ENCODE peak calls at places on chromosomes 12 and 14, in ten cellular contexts. G, Q, Z, C, D, A, I, Y, J and P are unnamed samples.

GRCh38 chr14:50030049-50030448 is 86.3 kb downstream of the VCPKMT start:
- DNase-seq in Z (no peak), C (no peak), G (no peak), A (no peak), D (no peak), J (no peak), I (no peak), Q (no peak), Y (no peak), P (no peak)

GRCh38 chr14:54087376-54087775 is 130.8 kb upstream of the BMP4 start:
- DNase-seq in J (no peak), Z (no peak), I (no peak), A (no peak), G (no peak), D (no peak), C (no peak), Q (no peak), Y (no peak), P (no peak)

GRCh38 chr12:88223519-88223918 is 81.4 kb downstream of the TMTC3 start:
- DNase-seq in A (no peak), Q (no peak), Z (no peak), C (no peak), Y (no peak), I (no peak), D (no peak), J (no peak), G (no peak), P (no peak)

GRCh38 chr14:30584058-30584630 is 25.2 kb downstream of the G2E3 start:
- DNase-seq in C (no peak), A (no peak), Z (no peak), J (no peak), D (no peak), I (no peak), G (no peak), Y (no peak), Q (no peak), P (no peak)

GRCh38 chr12:111412007-111412829 is 6.5 kb downstream of the SH2B3 start:
- DNase-seq in Z (no peak), C (no peak), I (no peak), G (no peak), A (peak), D (no peak), Y (no peak), Q (no peak), J (peak), P (peak)

GRCh38 chr12:51131745-51132521 is 41.0 kb downstream of the TFCP2 start:
- DNase-seq in I (no peak), A (no peak), G (no peak), D (no peak), Q (no peak), J (no peak), Z (no peak), C (no peak), Y (no peak), P (no peak)

GRCh38 chr12:53180931-53181645 is 363 bp upstream of the CSAD start:
- DNase-seq in Y (peak), D (no peak), J (peak), A (peak), Z (peak), C (no peak), I (peak), G (peak), Q (peak), P (peak)

GRCh38 chr14:55458800-55459577 is 18.6 kb upstream of the TBPL2 start:
- DNase-seq in G (no peak), Z (no peak), Q (no peak), C (no peak), Y (no peak), I (peak), J (peak), D (no peak), A (no peak), P (no peak)

GRCh38 chr12:77133566-77133965 is 68.2 kb upstream of the E2F7 start:
- DNase-seq in C (peak), G (peak), A (no peak), I (peak), J (peak), Y (peak), D (no peak), Q (peak), Z (peak), P (peak)

GRCh38 chr14:98259881-98260280 is 1012.1 kb downstream of the BCL11B start:
- DNase-seq in G (no peak), C (no peak), D (no peak), Z (no peak), Y (no peak), Q (no peak), I (no peak), A (no peak), J (no peak), P (no peak)

GRCh38 chr12:5230861-5231260 is 187.2 kb downstream of the KCNA5 start:
- DNase-seq in G (no peak), Y (no peak), A (no peak), Z (no peak), I (no peak), D (no peak), C (no peak), Q (no peak), J (no peak), P (no peak)

GRCh38 chr12:55823419-55823818 is 5.6 kb downstream of the ORMDL2 start:
- DNase-seq in D (no peak), G (no peak), Z (no peak), I (no peak), C (no peak), Q (no peak), J (no peak), Y (no peak), A (no peak), P (no peak)

GRCh38 chr12:54173906-54174471 is 14.8 kb downstream of the SMUG1 start:
- DNase-seq in J (no peak), I (no peak), D (no peak), A (no peak), Y (no peak), G (no peak), C (no peak), Q (no peak), Z (no peak), P (no peak)

GRCh38 chr14:60514378-60515243 is 5.7 kb downstream of the SIX6 start:
- DNase-seq in Y (no peak), D (no peak), G (peak), I (no peak), A (no peak), J (no peak), C (no peak), Q (peak), Z (no peak), P (no peak)

GRCh38 chr14:100011568-100012325 is 53.5 kb upstream of the EVL start:
- DNase-seq in D (no peak), G (no peak), Y (no peak), A (no peak), Z (no peak), J (no peak), I (no peak), Q (no peak), C (no peak), P (no peak)

GRCh38 chr14:68932686-68933085 is 46.4 kb downstream of the ACTN1 start:
- DNase-seq in I (no peak), Y (no peak), C (no peak), D (no peak), Z (no peak), G (no peak), Q (no peak), A (no peak), J (no peak), P (no peak)

GRCh38 chr12:102430661-102431060 is 49.7 kb downstream of the IGF1 start:
- DNase-seq in Y (no peak), G (no peak), D (no peak), C (no peak), J (no peak), Q (no peak), I (no peak), A (no peak), Z (no peak), P (no peak)

GRCh38 chr12:92968201-92968813 is 39.2 kb upstream of the EEA1 start:
- DNase-seq in J (peak), A (no peak), I (no peak), G (no peak), Z (no peak), Y (no peak), Q (no peak), C (no peak), D (no peak), P (no peak)

GRCh38 chr14:64707661-64708060 is 3.4 kb downstream of the PLEKHG3 start:
- DNase-seq in D (no peak), I (peak), J (peak), Z (no peak), Q (no peak), A (no peak), C (no peak), G (no peak), Y (peak), P (no peak)

GRCh38 chr12:102483466-102483865 is 3.1 kb upstream of the IGF1 start:
- DNase-seq in J (no peak), D (no peak), A (no peak), C (no peak), G (no peak), I (no peak), Q (no peak), Y (no peak), Z (peak), P (no peak)

GRCh38 chr14:21068521-21069387 is 1.4 kb upstream of the ARHGEF40 start:
- DNase-seq in Y (peak), C (peak), A (peak), Z (peak), Q (peak), I (peak), D (peak), J (peak), G (peak), P (peak)

GRCh38 chr12:12976366-12976765 is 23.7 kb downstream of the HEBP1 start:
- DNase-seq in D (no peak), G (no peak), A (peak), J (peak), C (no peak), Z (no peak), I (peak), Q (no peak), Y (no peak), P (no peak)

GRCh38 chr14:65238456-65238855 is 136.1 kb upstream of the MAX start:
- DNase-seq in J (peak), Y (no peak), D (no peak), G (no peak), Z (no peak), Q (no peak), C (no peak), A (no peak), I (peak), P (no peak)

GRCh38 chr12:123132951-123133619 is 17.8 kb downstream of the PITPNM2 start:
- DNase-seq in I (no peak), A (no peak), G (no peak), C (no peak), D (no peak), Z (no peak), Q (no peak), Y (no peak), J (no peak), P (no peak)